ENCODE peak calls at places on chromosomes 11 and 22, in seven cellular contexts. E is T-helper 2 cell; Q is stimulated activated CD4-positive, alpha-beta T cell treated with anti-CD3 and anti-CD28 coated beads, TNF-alpha, amount 100 ng/mL, for 48 hours; P is HT-29; U is central memory CD8-positive, alpha-beta T cell; Y is NCI-H187 treated with DMSO at 0.1 percent for 48 hours; Z is mesenchymal stem cell. V is an unnamed sample.

GRCh38 chr11:67644472-67645418 is 5.2 kb upstream of the TBX10 start:
- DNase-seq in Y (no peak), Z (no peak), E (no peak), P (no peak), U (no peak), Q (no peak), V (no peak)

GRCh38 chr11:34243620-34244493 is 114.0 kb downstream of the ABTB2 start:
- DNase-seq in Z (peak), Q (peak), Y (no peak), P (peak), E (no peak), U (no peak), V (no peak)

GRCh38 chr11:975824-976223 is 50.2 kb downstream of the AP2A2 start:
- DNase-seq in Z (peak), E (no peak), U (no peak), Q (no peak), P (peak), Y (no peak), V (no peak)

GRCh38 chr11:100687630-100688395 is 725 bp downstream of the ARHGAP42 start:
- DNase-seq in Q (no peak), Y (no peak), Z (peak), P (peak), U (no peak), E (no peak), V (no peak)

GRCh38 chr11:95788921-95789505 is 569 bp downstream of the FAM76B start:
- DNase-seq in Z (peak), E (no peak), U (no peak), Q (peak), P (peak), Y (no peak), V (no peak)

GRCh38 chr11:124075841-124076571 is 34.9 kb upstream of the OR10G7 start:
- DNase-seq in Y (no peak), E (no peak), Q (no peak), P (no peak), U (no peak), Z (no peak), V (no peak)

GRCh38 chr11:70468256-70469230 is 70.2 kb downstream of the CTTN start:
- DNase-seq in Y (no peak), Q (no peak), Z (no peak), U (no peak), E (no peak), P (peak), V (no peak)

GRCh38 chr11:69637956-69638871 is 2.7 kb upstream of the CCND1 start:
- DNase-seq in E (no peak), Q (no peak), Y (no peak), P (peak), U (no peak), Z (peak), V (no peak)

GRCh38 chr22:29054251-29054767 is 7.3 kb downstream of the C22orf31 start:
- DNase-seq in Q (no peak), P (no peak), E (no peak), Z (no peak), Y (no peak), U (no peak), V (no peak)

GRCh38 chr22:49624421-49625177 is 203.1 kb downstream of the BRD1 start:
- DNase-seq in Q (no peak), E (no peak), Y (no peak), Z (no peak), P (no peak), U (no peak), V (no peak)

GRCh38 chr11:17978553-17979287 is 34.1 kb downstream of the SERGEF start:
- DNase-seq in U (no peak), Q (no peak), Z (peak), E (no peak), Y (no peak), P (peak), V (no peak)

GRCh38 chr11:10429526-10429925 is 25.5 kb upstream of the AMPD3 start:
- DNase-seq in Z (no peak), U (no peak), Q (no peak), P (no peak), E (no peak), Y (no peak), V (no peak)